ENCODE peak calls at places on chromosome 15, in four cellular contexts. K is brain microvascular endothelial cell, P is transverse colon, R is left lung. I is an unnamed sample.

GRCh38 chr15:28086175-28086703 is 12.9 kb downstream of the OCA2 start:
- DNase-seq in P (peak; percentile 70), K (peak; percentile 58), R (no peak), I (peak; percentile 67)

GRCh38 chr15:51104512-51104911 is 9.8 kb upstream of the TNFAIP8L3 start:
- DNase-seq in R (no peak), K (no peak), P (peak; percentile 41), I (no peak)

GRCh38 chr15:66729339-66729951 is 27.4 kb downstream of the SMAD6 start:
- DNase-seq in R (no peak), P (no peak), K (no peak), I (no peak)

GRCh38 chr15:69782809-69783208 is 314.9 kb downstream of the TLE3 start:
- DNase-seq in R (no peak), P (no peak), K (no peak), I (no peak)

GRCh38 chr15:101065570-101066221 is 146.5 kb downstream of the LRRK1 start:
- DNase-seq in P (no peak), R (peak; percentile 29), K (no peak), I (no peak)

GRCh38 chr15:47301481-47301880 is 415.8 kb upstream of the SEMA6D start:
- DNase-seq in R (no peak), P (peak; percentile 11), K (no peak), I (no peak)

GRCh38 chr15:49037546-49037940 is 8.7 kb downstream of the SECISBP2L start:
- DNase-seq in K (no peak), R (no peak), P (no peak), I (no peak)

GRCh38 chr15:75775296-75776074 is 62.8 kb upstream of the CSPG4 start:
- DNase-seq in P (no peak), K (no peak), R (no peak), I (peak; percentile 26)

GRCh38 chr15:57376695-57377477 is 581 bp downstream of the CGNL1 start:
- DNase-seq in R (peak; percentile 47), P (no peak), K (no peak), I (peak; percentile 38)

DNA sequence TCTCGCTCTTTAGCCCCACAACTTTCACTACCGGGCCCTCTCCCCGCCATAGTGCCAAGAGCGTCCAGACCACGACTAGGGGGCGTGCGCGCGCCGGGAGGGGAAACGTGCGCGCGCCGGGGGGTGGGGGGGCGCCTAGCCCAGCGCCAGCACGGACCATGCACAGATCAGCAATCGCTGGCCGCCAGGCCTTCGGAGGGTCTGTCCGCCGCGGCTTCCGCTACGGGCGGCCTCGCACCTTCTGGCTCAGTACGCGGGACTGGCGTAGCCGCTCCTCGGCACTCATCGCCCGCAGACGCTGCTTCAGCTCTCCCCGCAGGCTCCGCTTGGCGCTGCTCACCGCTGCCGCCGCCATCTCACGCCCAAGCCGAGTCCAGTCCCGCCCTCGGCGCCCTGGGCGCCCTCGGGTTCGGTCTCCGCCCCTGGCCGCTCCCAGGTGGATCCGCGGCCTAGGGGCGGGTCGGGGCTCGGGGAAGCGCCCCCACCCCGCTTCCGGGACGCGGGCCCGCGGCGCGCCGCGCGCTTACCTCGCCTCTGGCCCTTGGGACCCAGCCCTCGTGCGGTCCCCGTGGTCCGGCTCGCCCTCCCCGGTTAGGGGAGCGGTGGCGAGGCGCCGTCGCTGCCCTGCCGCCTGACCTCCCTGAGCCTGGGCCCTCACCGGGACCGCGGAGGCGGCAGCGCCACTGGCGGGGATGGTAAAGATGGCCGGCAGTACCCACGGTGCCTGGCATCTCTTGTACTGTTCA is at the start of gene MTHFS:
- DNase-seq in R (peak; percentile 81), K (peak; percentile 44), P (peak; percentile 87), I (peak; percentile 76)
- TF ChIP-seq CTCF in R (peak; percentile 16), K (peak; percentile 64), P (peak; percentile 52), I (peak; percentile 41)

GRCh38 chr15:58549780-58550064 is 117.9 kb downstream of the LIPC start:
- DNase-seq in K (no peak), R (no peak), P (no peak), I (no peak)
- H3K27ac ChIP-seq in K (no peak overlapping the region), R (no peak overlapping the region), P (peak overlapping the region; percentile 4), I (no peak overlapping the region)

DNA sequence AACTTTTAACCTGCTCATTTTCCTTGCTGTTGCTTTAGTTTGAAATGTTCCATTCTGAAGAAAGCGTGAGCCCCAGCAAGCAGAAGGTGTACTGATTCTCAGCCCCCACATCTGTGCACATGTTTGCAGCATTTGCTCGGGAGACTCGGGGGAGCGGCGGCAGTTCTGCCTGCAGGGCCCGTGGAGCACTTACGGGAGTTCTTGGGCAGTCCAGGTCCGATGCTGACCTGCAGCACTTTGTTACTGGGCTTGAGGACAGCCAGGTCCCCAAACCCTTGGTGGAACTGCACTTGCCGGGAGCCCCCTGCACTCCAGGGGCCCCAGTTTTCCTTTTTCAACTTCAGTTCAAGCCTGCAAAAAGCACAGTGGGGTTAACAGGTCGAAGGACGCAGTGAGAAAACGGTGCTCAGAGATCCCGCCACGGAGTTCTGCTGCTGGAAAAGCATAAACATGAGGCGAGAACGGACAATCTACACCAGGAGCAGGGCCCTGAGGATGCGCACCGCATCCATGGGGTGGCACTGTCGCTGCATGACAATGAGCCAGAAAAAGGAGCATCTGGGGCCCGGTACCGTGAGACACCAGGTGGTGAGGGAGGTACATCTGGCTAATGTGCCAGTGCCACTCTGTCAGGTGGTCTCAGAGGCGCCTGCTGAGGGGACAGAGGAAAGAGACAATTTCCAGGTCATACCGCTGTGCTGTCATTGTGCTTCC is 45.6 kb upstream of the LDHAL6B start:
- DNase-seq in P (no peak), R (no peak), K (no peak), I (no peak)
- TF ChIP-seq CTCF in P (peak; percentile 23), R (peak; percentile 9), K (peak; percentile 78), I (no peak)

DNA sequence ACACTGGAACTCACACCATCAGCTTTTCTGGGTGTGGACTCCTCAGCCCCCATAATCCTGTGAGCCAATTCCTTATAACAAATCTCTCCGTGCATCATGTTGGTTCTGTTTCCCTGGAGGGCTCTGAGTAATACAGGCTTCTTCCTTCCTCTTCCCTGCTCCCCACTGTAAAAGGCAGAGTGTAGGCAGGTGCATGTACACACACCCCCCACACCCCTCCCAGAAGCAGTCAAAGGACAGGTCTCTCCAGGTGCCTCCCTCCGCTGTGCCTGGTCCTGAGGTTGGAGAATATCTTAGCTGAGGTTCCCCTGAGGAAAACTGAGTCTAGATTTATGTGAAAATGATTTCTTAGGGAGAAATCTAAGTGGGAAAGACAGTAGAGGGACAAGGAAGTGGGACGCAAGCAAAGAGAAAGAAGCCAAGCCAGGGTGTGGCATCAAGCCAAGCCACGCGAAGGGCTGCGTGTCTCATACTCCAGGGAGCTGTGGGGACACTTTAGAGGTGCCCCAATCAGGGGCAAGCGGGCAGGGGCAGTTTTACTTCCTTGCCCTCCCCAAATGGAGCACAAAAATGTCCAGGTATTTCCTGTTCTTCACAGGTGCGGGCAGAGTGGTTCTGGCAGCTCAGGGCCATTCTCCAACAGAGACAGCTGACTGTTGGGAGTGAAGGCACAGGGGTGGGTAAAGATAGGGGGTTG is 86.6 kb downstream of the HMG20A start:
- DNase-seq in K (no peak), R (peak; percentile 48), P (peak; percentile 64), I (peak; percentile 41)
- H3K27ac ChIP-seq in K (peak overlapping the region; percentile 57), R (peak overlapping the region; percentile 59), P (peak overlapping the region; percentile 47), I (peak overlapping the region; percentile 84)

DNA sequence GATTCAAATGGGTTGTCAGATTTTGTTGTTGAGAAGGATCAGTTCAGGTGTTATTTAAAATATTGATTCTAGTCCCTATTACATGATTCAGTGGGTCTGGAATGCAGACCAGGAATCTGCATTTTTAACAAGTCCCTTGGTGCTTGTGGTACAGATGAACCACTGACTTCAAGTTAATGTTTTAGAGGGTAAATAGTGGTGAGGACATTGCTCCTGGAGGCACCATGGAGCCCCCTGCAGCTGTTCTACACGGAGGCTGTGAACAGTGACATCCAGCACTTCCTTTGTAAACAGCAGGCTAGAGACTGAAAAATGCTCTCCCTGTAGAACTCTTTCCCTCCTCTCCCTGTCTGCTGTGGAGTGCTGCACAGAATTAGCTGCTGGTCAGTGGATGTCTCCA is 4.8 kb upstream of the FSIP1 start:
- DNase-seq in K (no peak), R (no peak), P (no peak), I (no peak)
- TF ChIP-seq CTCF in K (no peak), R (no peak), P (no peak), I (no peak)

GRCh38 chr15:35166730-35167359 is 81.8 kb upstream of the NANOGP8 start:
- DNase-seq in R (no peak), P (no peak), K (peak; percentile 42), I (no peak)
- H3K27ac ChIP-seq in R (no peak overlapping the region), P (no peak overlapping the region), K (no peak overlapping the region), I (no peak overlapping the region)

I was measured in RWPE1.